ENCODE peak calls at places on chromosomes 5 and 9, in five cellular contexts. One of them, this sample, is unnamed.

GRCh38 chr9:89992326-89993208 is 387.8 kb downstream of the GADD45G start:
- DNase-seq in GF-D8: no peak
- DNase-seq in coronary artery: no peak
- DNase-seq in amniotic stem cell: no peak
- DNase-seq in GM13977: no peak
- DNase-seq in this sample: no peak

GRCh38 chr9:86082870-86083269 is 16.5 kb downstream of the GOLM1 start:
- DNase-seq in amniotic stem cell: no peak
- DNase-seq in GM13977: no peak
- DNase-seq in coronary artery: no peak
- DNase-seq in GF-D8: no peak
- DNase-seq in this sample: no peak

GRCh38 chr5:171667341-171668096 is 118.1 kb upstream of the SMIM23 start:
- DNase-seq in amniotic stem cell: peak; percentile 51
- DNase-seq in GF-D8: no peak
- DNase-seq in coronary artery: no peak
- DNase-seq in GM13977: no peak
- DNase-seq in this sample: peak; percentile 71

GRCh38 chr5:181215997-181216982 is 6.8 kb upstream of the TRIM41 start:
- DNase-seq in GM13977: no peak
- DNase-seq in amniotic stem cell: no peak
- DNase-seq in coronary artery: no peak
- DNase-seq in GF-D8: no peak
- DNase-seq in this sample: no peak

GRCh38 chr5:54533541-54534179 is 16.1 kb downstream of the SNX18 start:
- DNase-seq in GM13977: no peak
- DNase-seq in amniotic stem cell: no peak
- DNase-seq in GF-D8: no peak
- DNase-seq in coronary artery: no peak
- DNase-seq in this sample: no peak

GRCh38 chr5:129718766-129719165 is 29.1 kb upstream of the MINAR2 start:
- DNase-seq in GM13977: no peak
- DNase-seq in GF-D8: no peak
- DNase-seq in coronary artery: no peak
- DNase-seq in amniotic stem cell: no peak
- DNase-seq in this sample: no peak

GRCh38 chr5:6780802-6781391 is 67.7 kb downstream of the TENT4A start:
- DNase-seq in GF-D8: no peak
- DNase-seq in amniotic stem cell: no peak
- DNase-seq in GM13977: peak; percentile 53
- DNase-seq in coronary artery: peak; percentile 29
- DNase-seq in this sample: no peak

GRCh38 chr9:87857141-87857947 is 25.3 kb upstream of the SPATA31E1 start:
- DNase-seq in GF-D8: no peak
- DNase-seq in coronary artery: no peak
- DNase-seq in amniotic stem cell: no peak
- DNase-seq in GM13977: no peak
- DNase-seq in this sample: no peak

GRCh38 chr5:92849798-92850197 is 731.2 kb downstream of the NR2F1-AS1 start:
- DNase-seq in coronary artery: no peak
- DNase-seq in amniotic stem cell: no peak
- DNase-seq in GM13977: no peak
- DNase-seq in GF-D8: no peak
- DNase-seq in this sample: no peak

GRCh38 chr9:87569008-87569908 is 71.6 kb downstream of the DAPK1 start:
- DNase-seq in GM13977: no peak
- DNase-seq in amniotic stem cell: no peak
- DNase-seq in GF-D8: no peak
- DNase-seq in coronary artery: no peak
- DNase-seq in this sample: no peak

GRCh38 chr9:34490760-34491159 is 32.0 kb downstream of the ENHO start:
- DNase-seq in coronary artery: no peak
- DNase-seq in GF-D8: no peak
- DNase-seq in GM13977: no peak
- DNase-seq in amniotic stem cell: no peak
- DNase-seq in this sample: no peak

GRCh38 chr9:88322906-88323566 is 65.2 kb upstream of the SPIN1 start:
- DNase-seq in amniotic stem cell: no peak
- DNase-seq in GM13977: no peak
- DNase-seq in coronary artery: no peak
- DNase-seq in GF-D8: peak; percentile 97
- DNase-seq in this sample: peak; percentile 64

GRCh38 chr5:158644301-158644700 is 455.4 kb downstream of the EBF1 start:
- DNase-seq in coronary artery: no peak
- DNase-seq in amniotic stem cell: no peak
- DNase-seq in GF-D8: no peak
- DNase-seq in GM13977: no peak
- DNase-seq in this sample: no peak

GRCh38 chr9:77832647-77833046 is 184.5 kb upstream of the GNA14 start:
- DNase-seq in GF-D8: no peak
- DNase-seq in coronary artery: no peak
- DNase-seq in GM13977: no peak
- DNase-seq in amniotic stem cell: no peak
- DNase-seq in this sample: no peak

GRCh38 chr9:88477300-88477751 is 57.7 kb upstream of the NXNL2 start:
- DNase-seq in coronary artery: no peak
- DNase-seq in GM13977: no peak
- DNase-seq in GF-D8: no peak
- DNase-seq in amniotic stem cell: peak; percentile 87
- DNase-seq in this sample: peak; percentile 98

GRCh38 chr9:99056186-99056585 is 48.7 kb upstream of the TGFBR1 start:
- DNase-seq in GM13977: no peak
- DNase-seq in amniotic stem cell: no peak
- DNase-seq in GF-D8: no peak
- DNase-seq in coronary artery: no peak
- DNase-seq in this sample: no peak

GRCh38 chr5:179918742-179919486 is 11.2 kb upstream of the TBC1D9B start:
- DNase-seq in GF-D8: no peak
- DNase-seq in coronary artery: peak; percentile 57
- DNase-seq in amniotic stem cell: no peak
- DNase-seq in GM13977: no peak
- DNase-seq in this sample: no peak

GRCh38 chr9:133125706-133126696 is 5.0 kb upstream of the RALGDS start:
- DNase-seq in amniotic stem cell: no peak
- DNase-seq in coronary artery: no peak
- DNase-seq in GF-D8: peak; percentile 58
- DNase-seq in GM13977: peak; percentile 78
- DNase-seq in this sample: peak; percentile 61

GRCh38 chr5:124052201-124052600 is 540.2 kb downstream of the CSNK1G3 start:
- DNase-seq in GM13977: no peak
- DNase-seq in amniotic stem cell: no peak
- DNase-seq in coronary artery: no peak
- DNase-seq in GF-D8: no peak
- DNase-seq in this sample: no peak

GRCh38 chr5:79536193-79536906 is 22.4 kb upstream of the HOMER1 start:
- DNase-seq in coronary artery: no peak
- DNase-seq in GM13977: no peak
- DNase-seq in GF-D8: no peak
- DNase-seq in amniotic stem cell: no peak
- DNase-seq in this sample: no peak

GRCh38 chr5:143074414-143074996 is 304.3 kb downstream of the ARHGAP26 start:
- DNase-seq in coronary artery: no peak
- DNase-seq in GM13977: no peak
- DNase-seq in GF-D8: no peak
- DNase-seq in amniotic stem cell: no peak
- DNase-seq in this sample: peak; percentile 37

This sample was measured in AG10803.